ENCODE peak calls at places on chromosomes 7 and 10, in ten cellular contexts. V, F, T, A, U, D, G, N, J and B are unnamed samples.
A peak's percentile ranks its signal among the peaks of the same experiment; 100 is the strongest.

GRCh38 chr7:33300131-33300530 is 170.8 kb downstream of the BBS9 start:
- DNase-seq in V (no peak), F (no peak), T (no peak), A (no peak), U (no peak), D (no peak), G (no peak), N (no peak), J (no peak), B (no peak)

GRCh38 chr10:30413996-30414576 is 19.9 kb upstream of the MAP3K8 start:
- DNase-seq in V (peak; percentile 85), F (no peak), T (peak; percentile 69), A (peak; percentile 65), U (peak; percentile 61), D (no peak), G (peak; percentile 86), N (no peak), J (peak; percentile 45), B (no peak)

GRCh38 chr10:109928393-109928792 is 5.1 kb upstream of the XPNPEP1 start:
- DNase-seq in V (no peak), F (no peak), T (no peak), A (no peak), U (no peak), D (no peak), G (no peak), N (no peak), J (no peak), B (no peak)

GRCh38 chr7:107643407-107643806 is 17.2 kb upstream of the SLC26A4 start:
- DNase-seq in V (peak; percentile 56), F (no peak), T (no peak), A (peak; percentile 49), U (no peak), D (no peak), G (peak; percentile 23), N (no peak), J (no peak), B (no peak)

GRCh38 chr7:99953649-99954048 is 22.2 kb downstream of the AZGP1 start:
- DNase-seq in V (peak; percentile 67), F (no peak), T (no peak), A (peak; percentile 51), U (peak; percentile 58), D (no peak), G (peak; percentile 25), N (no peak), J (no peak), B (no peak)

GRCh38 chr7:118755067-118755625 is 530.6 kb downstream of the ANKRD7 start:
- DNase-seq in V (no peak), F (no peak), T (peak; percentile 68), A (peak; percentile 99), U (no peak), D (no peak), G (peak; percentile 27), N (no peak), J (no peak), B (no peak)

GRCh38 chr7:158814637-158815036 is 14.7 kb downstream of the ESYT2 start:
- DNase-seq in V (peak; percentile 38), F (no peak), T (no peak), A (no peak), U (no peak), D (no peak), G (peak; percentile 31), N (no peak), J (no peak), B (no peak)

GRCh38 chr7:67823345-67823744 is 826.7 kb downstream of the TYW1 start:
- DNase-seq in V (peak; percentile 70), F (no peak), T (peak; percentile 9), A (peak; percentile 21), U (peak; percentile 50), D (no peak), G (peak; percentile 14), N (peak; percentile 39), J (no peak), B (no peak)

GRCh38 chr10:8070440-8070839 is 16.0 kb downstream of the GATA3 start:
- DNase-seq in V (no peak), F (no peak), T (no peak), A (no peak), U (no peak), D (no peak), G (no peak), N (no peak), J (no peak), B (no peak)

GRCh38 chr7:23298141-23298851 is 843 bp upstream of the MALSU1 start:
- DNase-seq in V (peak; percentile 84), F (no peak), T (peak; percentile 39), A (no peak), U (peak; percentile 38), D (no peak), G (peak; percentile 49), N (no peak), J (peak; percentile 29), B (no peak)

GRCh38 chr10:72736176-72736795 is 44.3 kb downstream of the MCU start:
- DNase-seq in V (peak; percentile 87), F (no peak), T (peak; percentile 38), A (peak; percentile 69), U (peak; percentile 5), D (no peak), G (peak; percentile 83), N (no peak), J (no peak), B (no peak)

GRCh38 chr10:133372507-133372906 is 647 bp downstream of the ECHS1 start:
- DNase-seq in V (no peak), F (peak; percentile 20), T (no peak), A (no peak), U (peak; percentile 19), D (no peak), G (no peak), N (no peak), J (no peak), B (no peak)

GRCh38 chr10:80464557-80465466 is 10.7 kb downstream of the TSPAN14 start:
- DNase-seq in V (no peak), F (peak; percentile 34), T (no peak), A (no peak), U (peak; percentile 52), D (no peak), G (no peak), N (peak; percentile 47), J (peak; percentile 48), B (no peak)

GRCh38 chr7:128071801-128072200 is 40.6 kb upstream of the LRRC4 start:
- DNase-seq in V (no peak), F (no peak), T (no peak), A (no peak), U (no peak), D (no peak), G (no peak), N (no peak), J (no peak), B (no peak)

GRCh38 chr10:50605280-50606270 is 18.2 kb downstream of the SGMS1 start:
- DNase-seq in V (peak; percentile 98), F (no peak), T (peak; percentile 80), A (peak; percentile 97), U (peak; percentile 92), D (no peak), G (peak; percentile 97), N (peak; percentile 69), J (peak; percentile 70), B (no peak)

GRCh38 chr10:118918689-118919088 is 110.8 kb upstream of the NANOS1 start:
- DNase-seq in V (no peak), F (no peak), T (no peak), A (peak; percentile 31), U (no peak), D (no peak), G (no peak), N (no peak), J (no peak), B (no peak)

DNA sequence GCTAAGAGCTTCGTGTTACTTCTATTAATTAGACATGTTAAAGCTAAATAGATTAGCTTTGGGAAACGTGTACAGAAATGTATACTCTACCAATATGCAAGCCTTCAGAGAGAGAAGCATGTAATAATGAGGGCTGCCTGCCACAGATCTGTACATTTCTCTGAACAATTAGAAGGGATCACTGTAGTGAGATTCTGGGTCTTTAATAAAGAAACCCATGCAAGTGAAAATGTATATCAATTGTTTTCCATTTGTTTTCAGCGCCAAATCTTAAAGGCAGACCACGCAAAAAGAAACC is 149.1 kb downstream of the ARID5B start:
- DNase-seq in V (no peak), F (no peak), T (no peak), A (no peak), U (no peak), D (no peak), G (no peak), N (no peak), J (no peak), B (no peak)
- TF ChIP-seq CTCF in V (no peak), F (no peak), T (no peak), A (no peak), U (no peak), D (no peak), G (no peak), N (no peak), J (no peak), B (no peak)

GRCh38 chr7:36021367-36021766 is 131.7 kb upstream of the EEPD1 start:
- DNase-seq in V (peak; percentile 48), F (no peak), T (no peak), A (no peak), U (no peak), D (peak; percentile 6), G (no peak), N (no peak), J (no peak), B (no peak)
- TF ChIP-seq CTCF in V (peak; percentile 50), F (no peak), T (peak; percentile 32), A (peak; percentile 44), U (no peak), D (peak; percentile 57), G (peak; percentile 48), N (no peak), J (no peak), B (no peak)

GRCh38 chr7:77696057-77696642 is at the start of gene RSBN1L:
- DNase-seq in V (peak; percentile 98), F (peak; percentile 98), T (peak; percentile 96), A (peak; percentile 93), U (peak; percentile 99), D (peak; percentile 91), G (peak; percentile 97), N (peak; percentile 99), J (peak; percentile 98), B (peak; percentile 94)
- TF ChIP-seq CTCF in V (peak; percentile 36), F (peak; percentile 16), T (peak; percentile 29), A (peak; percentile 27), U (peak; percentile 16), D (peak; percentile 14), G (peak; percentile 31), N (peak; percentile 6), J (peak; percentile 66), B (no peak)

GRCh38 chr10:124533266-124533665 is 71.6 kb downstream of the LHPP start:
- DNase-seq in V (no peak), F (no peak), T (no peak), A (no peak), U (no peak), D (no peak), G (no peak), N (no peak), J (no peak), B (no peak)

GRCh38 chr10:124535731-124536495 is 74.3 kb downstream of the LHPP start:
- DNase-seq in V (no peak), F (no peak), T (no peak), A (no peak), U (no peak), D (no peak), G (no peak), N (no peak), J (no peak), B (no peak)

GRCh38 chr10:124532788-124533187 is 71.2 kb downstream of the LHPP start:
- DNase-seq in V (no peak), F (no peak), T (no peak), A (no peak), U (no peak), D (no peak), G (no peak), N (no peak), J (no peak), B (no peak)

GRCh38 chr10:124534821-124535601 is 73.4 kb downstream of the LHPP start:
- DNase-seq in V (no peak), F (no peak), T (no peak), A (no peak), U (no peak), D (no peak), G (no peak), N (no peak), J (no peak), B (no peak)

GRCh38 chr10:124534231-124534798 is 72.7 kb downstream of the LHPP start:
- DNase-seq in V (peak; percentile 48), F (peak; percentile 44), T (no peak), A (no peak), U (peak; percentile 37), D (no peak), G (no peak), N (peak; percentile 46), J (peak; percentile 74), B (no peak)
- TF ChIP-seq CTCF in V (peak; percentile 39), F (no peak), T (no peak), A (peak; percentile 22), U (peak; percentile 30), D (peak; percentile 60), G (peak; percentile 32), N (no peak), J (peak; percentile 36), B (no peak)